ENCODE peak calls at places on chromosomes 6 and 20, in five cellular contexts. T is CD8-positive, alpha-beta T cell; X is fibroblast of the aortic adventitia; A is cardiac fibroblast; U is cardiac muscle cell. N is an unnamed sample.

GRCh38 chr20:32482251-32483220 is 102.6 kb downstream of the NOL4L start:
- DNase-seq in T (peak), X (no peak), A (peak), U (peak), N (peak)

GRCh38 chr6:105835373-105835772 is 250.8 kb upstream of the PRDM1 start:
- DNase-seq in T (no peak), X (peak), A (peak), U (peak), N (peak)

GRCh38 chr6:63447134-63447533 is 125.1 kb upstream of the LOC128125822 start:
- DNase-seq in T (no peak), X (no peak), A (no peak), U (no peak), N (no peak)

GRCh38 chr6:31651602-31652191 is 764 bp downstream of the BAG6 start:
- DNase-seq in T (no peak), X (peak), A (peak), U (peak), N (no peak)

GRCh38 chr6:55943329-55943728 is 67.9 kb upstream of the BMP5 start:
- DNase-seq in T (no peak), X (peak), A (peak), U (no peak), N (no peak)

GRCh38 chr6:27505209-27506027 is 32.5 kb upstream of the ZNF184 start:
- DNase-seq in T (peak), X (peak), A (peak), U (peak), N (peak)

GRCh38 chr20:59816146-59816743 is 117.2 kb downstream of the SYCP2 start:
- DNase-seq in T (no peak), X (no peak), A (no peak), U (no peak), N (no peak)

GRCh38 chr6:121897337-121897760 is 461.9 kb downstream of the GJA1 start:
- DNase-seq in T (no peak), X (peak), A (peak), U (no peak), N (no peak)

GRCh38 chr6:903746-904145 is 210.8 kb upstream of the EXOC2 start:
- DNase-seq in T (no peak), X (peak), A (no peak), U (no peak), N (no peak)

GRCh38 chr6:152121910-152122309 is 314.4 kb downstream of the ESR1 start:
- DNase-seq in T (no peak), X (peak), A (peak), U (no peak), N (no peak)

GRCh38 chr20:13312300-13312699 is 91.2 kb downstream of the ISM1 start:
- DNase-seq in T (no peak), X (no peak), A (no peak), U (no peak), N (no peak)

GRCh38 chr6:154127638-154128037 is 88.6 kb downstream of the OPRM1 start:
- DNase-seq in T (no peak), X (no peak), A (no peak), U (no peak), N (peak)

GRCh38 chr6:43702522-43703440 is 15.2 kb upstream of the MRPS18A start:
- DNase-seq in T (no peak), X (peak), A (peak), U (peak), N (peak)

GRCh38 chr20:12049125-12049524 is 131.4 kb downstream of the BTBD3 start:
- DNase-seq in T (no peak), X (peak), A (peak), U (no peak), N (no peak)

GRCh38 chr6:147904416-147904815 is 395.9 kb downstream of the SAMD5 start:
- DNase-seq in T (no peak), X (no peak), A (no peak), U (no peak), N (no peak)

GRCh38 chr6:36655073-36655847 is 23.3 kb upstream of the CDKN1A start:
- DNase-seq in T (no peak), X (peak), A (no peak), U (no peak), N (peak)

GRCh38 chr6:142802124-142802523 is 142.9 kb downstream of the HIVEP2 start:
- DNase-seq in T (no peak), X (peak), A (peak), U (peak), N (no peak)

GRCh38 chr20:48012401-48012974 is 227.2 kb upstream of the SULF2 start:
- DNase-seq in T (no peak), X (peak), A (peak), U (no peak), N (peak)

GRCh38 chr20:4006640-4007039 is 8.7 kb downstream of the RNF24 start:
- DNase-seq in T (no peak), X (peak), A (peak), U (no peak), N (peak)

GRCh38 chr6:10418862-10419748 is 4.2 kb upstream of the TFAP2A start:
- DNase-seq in T (no peak), X (no peak), A (no peak), U (no peak), N (no peak)
- H3K4me3 ChIP-seq in T (no peak), X (peak), A (no peak), U (peak), N (no peak)

GRCh38 chr20:1503564-1504227 is 12.5 kb upstream of the SIRPB2 start:
- DNase-seq in T (peak), X (peak), A (peak), U (peak), N (peak)
- TF ChIP-seq CTCF in T (peak), X (peak), A (peak), U (peak), N (peak)

DNA sequence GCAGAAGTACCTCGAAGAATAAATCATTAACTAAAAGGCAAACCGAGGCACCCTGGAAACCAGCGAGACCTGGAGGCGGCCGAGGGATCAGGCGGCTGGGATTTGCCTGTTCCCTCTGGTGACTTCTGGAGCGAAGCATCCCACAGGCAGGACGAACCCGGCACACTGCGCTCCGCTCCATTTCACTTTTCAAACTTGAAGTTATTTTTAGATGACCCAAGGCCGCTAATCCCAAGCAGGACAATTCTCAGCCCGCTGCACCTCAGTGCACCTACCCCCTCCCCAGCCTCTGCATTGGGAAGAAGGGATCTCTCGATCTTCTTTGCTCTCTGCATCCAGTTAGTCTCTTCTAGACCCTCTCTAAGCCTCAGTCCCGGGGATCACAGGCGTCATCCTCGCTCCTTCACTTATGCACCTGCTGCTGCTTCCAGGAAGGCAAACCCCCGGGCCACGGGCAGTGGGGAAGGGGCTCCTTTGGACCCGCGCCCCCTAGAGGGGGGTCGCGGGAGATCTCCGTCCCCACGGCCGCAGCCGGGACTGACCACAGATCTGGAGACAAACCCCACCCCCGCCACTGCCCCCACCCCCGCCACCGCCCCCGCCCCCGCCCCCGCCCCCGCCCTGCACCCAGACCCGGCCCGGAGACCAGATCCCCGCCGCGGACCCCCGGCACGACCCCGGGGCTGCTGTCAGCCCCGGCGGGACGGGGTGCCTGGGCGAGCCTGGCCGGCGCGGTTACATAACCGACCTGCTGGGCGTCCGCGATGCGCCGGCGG is 636 bp downstream of the RCAN2 start:
- DNase-seq in T (no peak), X (no peak), A (peak), U (peak), N (peak)
- H3K4me3 ChIP-seq in T (no peak), X (peak), A (peak), U (peak), N (peak)

GRCh38 chr20:62959998-62960436 is 7.5 kb downstream of the SLC17A9 start:
- DNase-seq in T (no peak), X (no peak), A (no peak), U (no peak), N (no peak)

GRCh38 chr20:62958388-62959100 is 6.0 kb downstream of the SLC17A9 start:
- DNase-seq in T (no peak), X (no peak), A (no peak), U (no peak), N (no peak)

GRCh38 chr20:62961310-62961783 is 8.8 kb downstream of the SLC17A9 start:
- DNase-seq in T (no peak), X (no peak), A (no peak), U (peak), N (peak)

GRCh38 chr20:62957136-62958117 is 4.9 kb downstream of the SLC17A9 start:
- DNase-seq in T (no peak), X (no peak), A (no peak), U (no peak), N (no peak)

DNA sequence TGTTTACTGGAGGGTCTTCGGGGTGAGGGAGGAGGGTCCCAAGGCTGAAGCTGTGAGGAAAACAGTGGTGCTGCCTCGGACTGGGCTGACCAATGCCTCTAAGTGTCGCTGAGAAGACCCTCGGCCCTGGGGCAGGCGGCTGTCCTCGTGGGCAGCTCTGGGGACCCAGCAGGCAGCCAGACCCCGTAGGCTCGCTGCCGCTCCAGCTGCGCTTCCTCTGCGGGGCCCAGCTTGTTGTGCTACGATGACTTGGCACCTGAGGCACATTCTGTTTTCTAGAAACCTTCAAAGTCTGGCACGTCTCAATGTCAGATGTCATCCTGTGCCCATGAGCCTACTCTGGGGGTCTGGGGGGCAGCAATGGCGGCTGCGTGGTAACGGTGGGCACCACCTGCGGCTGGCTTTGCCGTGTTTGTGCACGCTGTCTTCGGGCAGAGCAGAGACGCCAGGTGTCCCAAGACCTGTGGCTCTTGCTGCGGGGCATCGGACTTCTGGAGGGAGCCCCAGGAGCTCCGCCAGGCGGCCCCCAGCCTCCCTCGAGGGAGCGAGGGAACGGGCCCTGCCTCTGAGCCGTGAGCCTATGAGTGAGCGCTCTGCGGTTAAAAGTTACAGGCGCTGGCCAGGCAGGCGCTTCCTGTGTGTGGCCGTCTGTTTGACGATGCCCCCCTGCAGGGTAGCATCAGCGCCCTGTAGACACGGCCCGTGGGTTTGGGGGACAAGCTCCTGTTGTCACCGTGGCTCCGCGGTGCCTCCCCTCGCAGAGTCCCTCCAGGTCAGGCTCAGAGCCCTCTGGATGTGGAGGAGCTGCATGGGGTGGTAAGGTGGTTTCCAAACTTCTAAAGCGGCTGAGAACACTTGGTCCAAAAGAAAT is 6.8 kb downstream of the SLC17A9 start:
- DNase-seq in T (no peak), X (no peak), A (no peak), U (no peak), N (no peak)
- TF ChIP-seq CTCF in T (no peak), X (no peak), A (no peak), U (no peak), N (no peak)

GRCh38 chr6:54013966-54014365 is 97.3 kb upstream of the MLIP start:
- DNase-seq in T (no peak), X (no peak), A (no peak), U (no peak), N (no peak)

GRCh38 chr6:54008589-54008988 is 102.7 kb upstream of the MLIP start:
- DNase-seq in T (no peak), X (no peak), A (no peak), U (no peak), N (no peak)

GRCh38 chr6:54009052-54009654 is 102.1 kb upstream of the MLIP start:
- DNase-seq in T (no peak), X (no peak), A (no peak), U (no peak), N (no peak)

GRCh38 chr6:54011277-54011648 is 100.0 kb upstream of the MLIP start:
- DNase-seq in T (no peak), X (no peak), A (no peak), U (peak), N (no peak)

GRCh38 chr6:54010340-54011276 is 100.6 kb upstream of the MLIP start:
- DNase-seq in T (no peak), X (no peak), A (peak), U (peak), N (no peak)
- H3K4me3 ChIP-seq in T (no peak), X (no peak), A (no peak), U (no peak), N (no peak)

GRCh38 chr6:136034422-136034821 is 182.9 kb downstream of the PDE7B start:
- DNase-seq in T (no peak), X (no peak), A (no peak), U (no peak), N (no peak)
- TF ChIP-seq CTCF in T (no peak), X (no peak), A (no peak), U (no peak), N (peak)

N was measured in BE2C.